ENCODE peak calls at places on chromosomes 4 and X, in six cellular contexts. A is AG08395, E is ELR, T is right cardiac atrium, I is C1 segment of cervical spinal cord, D is T follicular helper cell. B is an unnamed sample.

GRCh38 chr4:33467291-33467690 is 2747.1 kb downstream of the PCDH7 start:
- DNase-seq in A (no peak), E (no peak), T (no peak), I (no peak), D (no peak), B (no peak)

GRCh38 chrX:37726346-37726745 is 40.8 kb downstream of the XK start:
- DNase-seq in A (no peak), E (no peak), T (no peak), I (no peak), D (no peak), B (no peak)

GRCh38 chr4:107683873-107684272 is 36.2 kb downstream of the PAPSS1 start:
- DNase-seq in A (no peak), E (no peak), T (no peak), I (no peak), D (no peak), B (no peak)

GRCh38 chr4:170051402-170051801 is 25.2 kb upstream of the MFAP3L start:
- DNase-seq in A (no peak), E (no peak), T (no peak), I (no peak), D (no peak), B (no peak)

GRCh38 chrX:86455495-86455894 is 307.2 kb downstream of the DACH2 start:
- DNase-seq in A (no peak), E (no peak), T (no peak), I (no peak), D (no peak), B (no peak)

GRCh38 chrX:104565791-104566687 is at the start of gene IL1RAPL2:
- DNase-seq in A (no peak), E (peak), T (peak), I (peak), D (no peak), B (peak)

GRCh38 chr4:84878541-84878940 is 87.9 kb downstream of the WDFY3 start:
- DNase-seq in A (no peak), E (peak), T (no peak), I (no peak), D (no peak), B (no peak)

GRCh38 chr4:5206391-5206790 is 155.1 kb downstream of the STK32B start:
- DNase-seq in A (peak), E (peak), T (no peak), I (peak), D (no peak), B (peak)

GRCh38 chr4:139892973-139893736 is 227.5 kb downstream of the MGST2 start:
- DNase-seq in A (no peak), E (peak), T (no peak), I (no peak), D (no peak), B (no peak)

GRCh38 chr4:111883557-111883999 is 261.7 kb upstream of the FAM241A start:
- DNase-seq in A (no peak), E (peak), T (no peak), I (no peak), D (no peak), B (no peak)

GRCh38 chrX:51336584-51336983 is 4.0 kb downstream of the NUDT10 start:
- DNase-seq in A (peak), E (peak), T (no peak), I (no peak), D (no peak), B (no peak)

GRCh38 chr4:121950680-121951569 is 935 bp downstream of the TRPC3 start:
- DNase-seq in A (peak), E (peak), T (peak), I (no peak), D (no peak), B (peak)

GRCh38 chr4:6746721-6747689 is 31.0 kb downstream of the BLOC1S4 start:
- DNase-seq in A (no peak), E (no peak), T (peak), I (no peak), D (no peak), B (peak)

GRCh38 chr4:128068927-128069326 is 7.8 kb downstream of the LARP1B start:
- DNase-seq in A (no peak), E (peak), T (no peak), I (no peak), D (no peak), B (no peak)

B was measured in left ventricle myocardium superior.